ENCODE peak calls at places on chromosomes 7 and 10, in four cellular contexts. One of them, this sample, is unnamed.

GRCh38 chr10:25467861-25468260 is 293.1 kb downstream of the GPR158 start:
- DNase-seq in uterus: no peak
- DNase-seq in PC-3: no peak
- DNase-seq in cardiac muscle cell: no peak
- DNase-seq in this sample: no peak

GRCh38 chr7:22109761-22110160 is 164.1 kb upstream of the CDCA7L start:
- DNase-seq in cardiac muscle cell: peak; percentile 57
- DNase-seq in PC-3: peak; percentile 48
- DNase-seq in uterus: no peak
- DNase-seq in this sample: no peak

GRCh38 chr10:121781101-121781500 is 146.7 kb downstream of the ATE1 start:
- DNase-seq in PC-3: peak; percentile 52
- DNase-seq in cardiac muscle cell: no peak
- DNase-seq in uterus: no peak
- DNase-seq in this sample: no peak

GRCh38 chr10:30600005-30600404 is 29.5 kb downstream of the LYZL2 start:
- DNase-seq in uterus: no peak
- DNase-seq in cardiac muscle cell: no peak
- DNase-seq in PC-3: no peak
- DNase-seq in this sample: no peak

GRCh38 chr10:31418481-31418880 is 99.5 kb downstream of the ZEB1 start:
- DNase-seq in PC-3: no peak
- DNase-seq in cardiac muscle cell: no peak
- DNase-seq in uterus: no peak
- DNase-seq in this sample: no peak

GRCh38 chr7:96997512-96998032 is 7.8 kb upstream of the DLX6 start:
- DNase-seq in PC-3: no peak
- DNase-seq in uterus: no peak
- DNase-seq in cardiac muscle cell: no peak
- DNase-seq in this sample: no peak

GRCh38 chr7:83677180-83677866 is 28.4 kb upstream of the SEMA3E start:
- DNase-seq in PC-3: peak; percentile 98
- DNase-seq in cardiac muscle cell: peak; percentile 83
- DNase-seq in uterus: no peak
- DNase-seq in this sample: no peak

GRCh38 chr7:112383671-112384417 is 66.4 kb upstream of the IFRD1 start:
- DNase-seq in uterus: no peak
- DNase-seq in cardiac muscle cell: peak; percentile 43
- DNase-seq in PC-3: peak; percentile 45
- DNase-seq in this sample: no peak

GRCh38 chr7:158356454-158356853 is 231.2 kb downstream of the PTPRN2 start:
- DNase-seq in uterus: no peak
- DNase-seq in cardiac muscle cell: no peak
- DNase-seq in PC-3: no peak
- DNase-seq in this sample: no peak

GRCh38 chr7:36735172-36735571 is 10.9 kb upstream of the AOAH start:
- DNase-seq in uterus: no peak
- DNase-seq in PC-3: no peak
- DNase-seq in cardiac muscle cell: peak; percentile 8
- DNase-seq in this sample: no peak

GRCh38 chr7:98559958-98560357 is 57.1 kb upstream of the NPTX2 start:
- DNase-seq in uterus: no peak
- DNase-seq in PC-3: peak; percentile 16
- DNase-seq in cardiac muscle cell: no peak
- DNase-seq in this sample: no peak

GRCh38 chr7:28052933-28053332 is 127.7 kb downstream of the JAZF1 start:
- DNase-seq in PC-3: no peak
- DNase-seq in cardiac muscle cell: peak; percentile 30
- DNase-seq in uterus: no peak
- DNase-seq in this sample: no peak

GRCh38 chr7:105673367-105674188 is 92.3 kb upstream of the EFCAB10 start:
- DNase-seq in uterus: no peak
- DNase-seq in cardiac muscle cell: no peak
- DNase-seq in PC-3: peak; percentile 33
- DNase-seq in this sample: peak; percentile 79

GRCh38 chr7:92813390-92814024 is 22.9 kb downstream of the CDK6 start:
- DNase-seq in uterus: no peak
- DNase-seq in cardiac muscle cell: peak; percentile 32
- DNase-seq in PC-3: no peak
- DNase-seq in this sample: no peak

GRCh38 chr10:62384057-62384446 is 9.9 kb downstream of the ZNF365 start:
- DNase-seq in uterus: no peak
- DNase-seq in PC-3: peak; percentile 100
- DNase-seq in cardiac muscle cell: peak; percentile 38
- DNase-seq in this sample: no peak

GRCh38 chr7:42843209-42843800 is 68.6 kb downstream of the C7orf25 start:
- DNase-seq in PC-3: peak; percentile 63
- DNase-seq in uterus: peak; percentile 45
- DNase-seq in cardiac muscle cell: peak; percentile 65
- DNase-seq in this sample: peak; percentile 26

GRCh38 chr7:32217841-32218467 is 147.7 kb upstream of the PDE1C start:
- DNase-seq in uterus: no peak
- DNase-seq in PC-3: no peak
- DNase-seq in cardiac muscle cell: no peak
- DNase-seq in this sample: no peak

GRCh38 chr10:104925232-104925851 is 284.3 kb downstream of the SORCS3 start:
- DNase-seq in PC-3: peak; percentile 49
- DNase-seq in cardiac muscle cell: peak; percentile 15
- DNase-seq in uterus: no peak
- DNase-seq in this sample: peak; percentile 9

GRCh38 chr7:36439624-36440023 is 50.0 kb downstream of the ANLN start:
- DNase-seq in cardiac muscle cell: peak; percentile 64
- DNase-seq in uterus: no peak
- DNase-seq in PC-3: no peak
- DNase-seq in this sample: no peak

GRCh38 chr7:108158766-108159165 is 28.6 kb upstream of the LAMB4 start:
- DNase-seq in cardiac muscle cell: peak; percentile 39
- DNase-seq in uterus: no peak
- DNase-seq in PC-3: peak; percentile 15
- DNase-seq in this sample: no peak

GRCh38 chr10:129161184-129161583 is 305.9 kb upstream of the MGMT start:
- DNase-seq in cardiac muscle cell: peak; percentile 39
- DNase-seq in PC-3: peak; percentile 12
- DNase-seq in uterus: no peak
- DNase-seq in this sample: no peak

GRCh38 chr7:121084748-121085336 is 96.3 kb downstream of the CPED1 start:
- DNase-seq in PC-3: peak; percentile 92
- DNase-seq in uterus: no peak
- DNase-seq in cardiac muscle cell: peak; percentile 88
- DNase-seq in this sample: no peak

GRCh38 chr10:70354100-70354499 is 28.3 kb downstream of the LRRC20 start:
- DNase-seq in cardiac muscle cell: no peak
- DNase-seq in uterus: no peak
- DNase-seq in PC-3: no peak
- DNase-seq in this sample: no peak

GRCh38 chr10:123014772-123015171 is 6.0 kb downstream of the ACADSB start:
- DNase-seq in PC-3: no peak
- DNase-seq in cardiac muscle cell: no peak
- DNase-seq in uterus: no peak
- DNase-seq in this sample: no peak

GRCh38 chr7:157440346-157441022 is 103.7 kb downstream of the DNAJB6 start:
- DNase-seq in cardiac muscle cell: no peak
- DNase-seq in PC-3: no peak
- DNase-seq in uterus: no peak
- DNase-seq in this sample: no peak

GRCh38 chr10:123250640-123251039 is 96.4 kb downstream of the BUB3 start:
- DNase-seq in cardiac muscle cell: no peak
- DNase-seq in PC-3: no peak
- DNase-seq in uterus: no peak
- DNase-seq in this sample: no peak

GRCh38 chr7:33766396-33766795 is 138.9 kb upstream of the BMPER start:
- DNase-seq in PC-3: no peak
- DNase-seq in cardiac muscle cell: peak; percentile 79
- DNase-seq in uterus: no peak
- DNase-seq in this sample: no peak

GRCh38 chr10:5585517-5586222 is 60.9 kb downstream of the CALML3 start:
- DNase-seq in PC-3: peak; percentile 55
- DNase-seq in cardiac muscle cell: peak; percentile 34
- DNase-seq in uterus: no peak
- DNase-seq in this sample: no peak

GRCh38 chr10:87841215-87841614 is 22.1 kb downstream of the KLLN start:
- DNase-seq in uterus: no peak
- DNase-seq in PC-3: no peak
- DNase-seq in cardiac muscle cell: no peak
- DNase-seq in this sample: no peak

GRCh38 chr10:45644527-45644926 is 28.0 kb downstream of the ZFAND4 start:
- DNase-seq in cardiac muscle cell: no peak
- DNase-seq in PC-3: no peak
- DNase-seq in uterus: no peak
- DNase-seq in this sample: no peak

GRCh38 chr10:120783901-120784300 is 67.3 kb upstream of the WDR11 start:
- DNase-seq in cardiac muscle cell: no peak
- DNase-seq in PC-3: no peak
- DNase-seq in uterus: no peak
- DNase-seq in this sample: no peak

GRCh38 chr10:1063232-1063862 is 7.2 kb downstream of the WDR37 start:
- DNase-seq in PC-3: no peak
- DNase-seq in cardiac muscle cell: no peak
- DNase-seq in uterus: no peak
- DNase-seq in this sample: no peak

GRCh38 chr7:53252539-53252938 is 217.1 kb downstream of the POM121L12 start:
- DNase-seq in cardiac muscle cell: no peak
- DNase-seq in PC-3: no peak
- DNase-seq in uterus: no peak
- DNase-seq in this sample: no peak

GRCh38 chr7:14836571-14837189 is 65.9 kb downstream of the DGKB start:
- DNase-seq in cardiac muscle cell: peak; percentile 64
- DNase-seq in PC-3: peak; percentile 84
- DNase-seq in uterus: peak; percentile 23
- DNase-seq in this sample: no peak

GRCh38 chr10:49139000-49139865 is 5.4 kb upstream of the FAM170B start:
- DNase-seq in uterus: no peak
- DNase-seq in cardiac muscle cell: peak; percentile 32
- DNase-seq in PC-3: peak; percentile 54
- DNase-seq in this sample: no peak

GRCh38 chr7:36303202-36304098 is 86.2 kb upstream of the ANLN start:
- DNase-seq in uterus: peak; percentile 63
- DNase-seq in cardiac muscle cell: peak; percentile 93
- DNase-seq in PC-3: peak; percentile 98
- DNase-seq in this sample: peak; percentile 90

GRCh38 chr10:12841826-12842225 is 159.7 kb downstream of the CCDC3 start:
- DNase-seq in uterus: peak; percentile 41
- DNase-seq in PC-3: no peak
- DNase-seq in cardiac muscle cell: no peak
- DNase-seq in this sample: no peak

GRCh38 chr10:12839349-12839927 is 162.1 kb downstream of the CCDC3 start:
- DNase-seq in cardiac muscle cell: no peak
- DNase-seq in uterus: no peak
- DNase-seq in PC-3: no peak
- DNase-seq in this sample: no peak

GRCh38 chr10:12841426-12841825 is 160.1 kb downstream of the CCDC3 start:
- DNase-seq in cardiac muscle cell: no peak
- DNase-seq in PC-3: no peak
- DNase-seq in uterus: no peak
- DNase-seq in this sample: no peak

GRCh38 chr10:12842310-12842709 is 159.2 kb downstream of the CCDC3 start:
- DNase-seq in cardiac muscle cell: no peak
- DNase-seq in uterus: no peak
- DNase-seq in PC-3: no peak
- DNase-seq in this sample: no peak

DNA sequence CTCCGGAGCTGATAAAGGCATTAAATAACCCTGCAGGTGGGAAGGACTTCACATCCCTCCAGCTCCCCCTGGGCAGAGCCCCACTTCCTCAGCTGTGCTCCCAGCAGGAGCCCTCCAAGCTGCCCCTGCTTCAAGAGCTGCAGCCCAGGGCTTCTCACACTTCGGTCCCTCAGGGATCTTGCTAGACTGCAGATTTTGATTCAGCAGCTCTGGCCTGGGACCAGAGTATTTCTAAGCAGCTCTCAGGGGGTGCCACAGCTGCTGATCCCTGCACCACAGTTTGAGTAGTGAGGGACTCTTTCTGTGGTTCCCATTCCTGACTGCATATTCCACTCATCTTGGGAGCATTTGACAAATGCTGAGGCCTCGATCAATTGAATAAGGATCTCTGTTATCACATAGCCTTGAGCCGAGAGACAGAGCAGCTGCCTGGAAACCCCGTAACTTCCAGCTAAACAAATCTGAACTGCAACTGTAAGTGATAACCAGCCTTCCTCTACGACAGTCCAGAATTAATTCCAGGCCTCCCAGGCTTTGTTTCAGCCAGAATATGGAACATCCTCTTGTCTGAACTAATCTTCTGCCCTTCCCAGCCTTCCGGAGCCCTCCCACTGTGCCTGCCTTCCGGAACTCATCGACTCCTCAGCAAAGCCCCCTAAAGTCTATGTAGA is 161.4 kb downstream of the CCDC3 start:
- DNase-seq in cardiac muscle cell: peak; percentile 42
- DNase-seq in PC-3: no peak
- DNase-seq in uterus: no peak
- DNase-seq in this sample: no peak
- H3K27ac ChIP-seq in cardiac muscle cell: peak overlapping the region; percentile 48
- H3K27ac ChIP-seq in PC-3: no peak overlapping the region
- H3K27ac ChIP-seq in uterus: peak overlapping the region; percentile 42
- H3K27ac ChIP-seq in this sample: no peak overlapping the region

DNA sequence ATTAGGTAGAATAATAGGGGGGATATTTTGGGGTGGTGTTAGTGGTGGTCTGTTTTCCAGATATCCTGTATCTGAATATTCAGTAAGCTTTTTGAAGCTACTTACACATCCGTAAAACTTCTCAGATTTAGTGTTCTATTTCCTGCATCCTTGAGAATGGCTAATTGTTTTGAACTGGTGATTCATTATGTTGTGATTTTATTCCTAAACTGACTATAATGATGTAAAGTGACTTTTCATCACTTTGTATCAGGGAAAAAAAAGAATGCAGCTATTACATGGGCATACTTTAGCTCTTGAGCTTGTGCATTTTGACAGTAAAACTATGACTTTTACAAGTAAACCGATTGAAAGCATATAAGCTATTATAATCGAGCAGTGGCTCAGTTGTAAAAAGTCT is 18.2 kb downstream of the WAC start:
- DNase-seq in PC-3: no peak
- DNase-seq in cardiac muscle cell: no peak
- DNase-seq in uterus: no peak
- DNase-seq in this sample: no peak
- H3K4me1 ChIP-seq in PC-3: no peaks in the 10 kb centered on the region
- H3K4me1 ChIP-seq in cardiac muscle cell: peaks cover 40% of the 10 kb centered on the region
- H3K4me1 ChIP-seq in uterus: peaks cover 10% of the 10 kb centered on the region
- H3K4me1 ChIP-seq in this sample: no peaks in the 10 kb centered on the region

GRCh38 chr10:125000366-125001312 is 58.7 kb downstream of the ZRANB1 start:
- DNase-seq in PC-3: no peak
- DNase-seq in cardiac muscle cell: peak; percentile 43
- DNase-seq in uterus: peak; percentile 40
- DNase-seq in this sample: peak; percentile 64
- H3K27ac ChIP-seq in PC-3: no peak overlapping the region
- H3K27ac ChIP-seq in cardiac muscle cell: peak overlapping the region; percentile 54
- H3K27ac ChIP-seq in uterus: peak overlapping the region; percentile 63
- H3K27ac ChIP-seq in this sample: peak overlapping the region; percentile 73

DNA sequence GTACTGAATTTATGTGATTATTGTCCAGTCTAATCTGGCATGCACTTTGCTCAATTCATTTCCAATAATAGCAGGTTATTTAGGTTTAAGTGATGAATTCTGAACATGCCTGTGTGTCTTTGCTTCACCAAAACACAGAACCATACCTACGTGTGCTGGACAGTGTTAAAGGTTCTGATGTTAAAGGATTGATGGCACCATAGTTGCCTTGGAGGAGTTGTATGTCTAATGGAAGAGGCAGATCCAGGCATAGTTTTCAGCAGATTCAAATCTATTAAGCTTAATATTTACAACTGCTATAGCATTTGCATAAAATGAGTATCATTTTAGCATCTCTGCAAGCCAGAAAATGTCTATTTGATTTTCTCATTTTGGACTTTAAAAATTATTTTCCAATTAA is 28.0 kb upstream of the UMAD1 start:
- DNase-seq in uterus: no peak
- DNase-seq in PC-3: no peak
- DNase-seq in cardiac muscle cell: no peak
- DNase-seq in this sample: no peak
- H3K4me1 ChIP-seq in uterus: no peaks in the 10 kb centered on the region
- H3K4me1 ChIP-seq in PC-3: no peaks in the 10 kb centered on the region
- H3K4me1 ChIP-seq in cardiac muscle cell: no peaks in the 10 kb centered on the region
- H3K4me1 ChIP-seq in this sample: no peaks in the 10 kb centered on the region